ENCODE peak calls at places on chromosomes 5 and 9, in eight cellular contexts. One of them, this sample, is unnamed.

GRCh38 chr9:69181908-69182353 is 7.9 kb downstream of the TJP2 start:
- DNase-seq in epithelial cell of esophagus: no peak
- DNase-seq in MM.1S: no peak
- DNase-seq in K562: no peak
- DNase-seq in A549: no peak
- DNase-seq in uterus: no peak
- DNase-seq in left lung: no peak
- DNase-seq in psoas muscle: no peak
- DNase-seq in this sample: no peak

GRCh38 chr5:150158170-150158949 is 2.7 kb upstream of the PDGFRB start:
- DNase-seq in K562: no peak
- DNase-seq in psoas muscle: peak; percentile 72
- DNase-seq in A549: no peak
- DNase-seq in epithelial cell of esophagus: no peak
- DNase-seq in uterus: peak; percentile 66
- DNase-seq in MM.1S: no peak
- DNase-seq in left lung: no peak
- DNase-seq in this sample: no peak

GRCh38 chr5:11047625-11048024 is 286.6 kb upstream of the DAP start:
- DNase-seq in MM.1S: no peak
- DNase-seq in left lung: no peak
- DNase-seq in psoas muscle: no peak
- DNase-seq in A549: no peak
- DNase-seq in K562: no peak
- DNase-seq in uterus: no peak
- DNase-seq in epithelial cell of esophagus: no peak
- DNase-seq in this sample: no peak

GRCh38 chr5:159605585-159605984 is 275.3 kb upstream of the IL12B start:
- DNase-seq in psoas muscle: no peak
- DNase-seq in MM.1S: no peak
- DNase-seq in K562: no peak
- DNase-seq in left lung: no peak
- DNase-seq in epithelial cell of esophagus: no peak
- DNase-seq in uterus: no peak
- DNase-seq in A549: no peak
- DNase-seq in this sample: no peak

GRCh38 chr9:127873886-127874285 is 3.6 kb downstream of the AK1 start:
- DNase-seq in psoas muscle: peak; percentile 94
- DNase-seq in left lung: peak; percentile 86
- DNase-seq in uterus: peak; percentile 79
- DNase-seq in MM.1S: no peak
- DNase-seq in epithelial cell of esophagus: no peak
- DNase-seq in K562: no peak
- DNase-seq in A549: no peak
- DNase-seq in this sample: no peak

GRCh38 chr5:37575541-37576489 is 196.7 kb downstream of the WDR70 start:
- DNase-seq in psoas muscle: no peak
- DNase-seq in A549: no peak
- DNase-seq in left lung: no peak
- DNase-seq in K562: peak; percentile 86
- DNase-seq in MM.1S: no peak
- DNase-seq in uterus: no peak
- DNase-seq in epithelial cell of esophagus: no peak
- DNase-seq in this sample: no peak

GRCh38 chr5:95080456-95080855 is 204.4 kb downstream of the MCTP1 start:
- DNase-seq in left lung: no peak
- DNase-seq in epithelial cell of esophagus: no peak
- DNase-seq in A549: no peak
- DNase-seq in uterus: no peak
- DNase-seq in MM.1S: no peak
- DNase-seq in K562: no peak
- DNase-seq in psoas muscle: no peak
- DNase-seq in this sample: no peak

GRCh38 chr9:88871669-88872068 is 119.6 kb upstream of the S1PR3 start:
- DNase-seq in uterus: no peak
- DNase-seq in K562: peak; percentile 6
- DNase-seq in psoas muscle: no peak
- DNase-seq in A549: no peak
- DNase-seq in left lung: no peak
- DNase-seq in epithelial cell of esophagus: no peak
- DNase-seq in MM.1S: no peak
- DNase-seq in this sample: peak; percentile 80

GRCh38 chr5:181062631-181063030 is 22.6 kb downstream of the BTNL9 start:
- DNase-seq in K562: no peak
- DNase-seq in A549: no peak
- DNase-seq in left lung: no peak
- DNase-seq in uterus: no peak
- DNase-seq in MM.1S: no peak
- DNase-seq in psoas muscle: no peak
- DNase-seq in epithelial cell of esophagus: no peak
- DNase-seq in this sample: no peak

GRCh38 chr5:81450940-81451339 is 57.0 kb upstream of the ACOT12 start:
- DNase-seq in K562: no peak
- DNase-seq in uterus: no peak
- DNase-seq in MM.1S: no peak
- DNase-seq in epithelial cell of esophagus: peak; percentile 79
- DNase-seq in left lung: no peak
- DNase-seq in psoas muscle: no peak
- DNase-seq in A549: peak; percentile 73
- DNase-seq in this sample: no peak

GRCh38 chr9:108382267-108382666 is 473.5 kb downstream of the ACTL7B start:
- DNase-seq in psoas muscle: no peak
- DNase-seq in A549: no peak
- DNase-seq in epithelial cell of esophagus: no peak
- DNase-seq in uterus: no peak
- DNase-seq in K562: no peak
- DNase-seq in MM.1S: no peak
- DNase-seq in left lung: no peak
- DNase-seq in this sample: no peak

GRCh38 chr9:65432051-65432450 is 147.0 kb upstream of the FOXD4L5 start:
- DNase-seq in uterus: no peak
- DNase-seq in epithelial cell of esophagus: no peak
- DNase-seq in MM.1S: no peak
- DNase-seq in psoas muscle: no peak
- DNase-seq in A549: no peak
- DNase-seq in left lung: no peak
- DNase-seq in K562: no peak
- DNase-seq in this sample: no peak

GRCh38 chr5:20949636-20950035 is 961.6 kb upstream of the CDH18 start:
- DNase-seq in psoas muscle: no peak
- DNase-seq in K562: no peak
- DNase-seq in MM.1S: no peak
- DNase-seq in A549: no peak
- DNase-seq in left lung: no peak
- DNase-seq in uterus: no peak
- DNase-seq in epithelial cell of esophagus: no peak
- DNase-seq in this sample: no peak

GRCh38 chr9:113898596-113898995 is 22.5 kb downstream of the ZNF618 start:
- DNase-seq in epithelial cell of esophagus: no peak
- DNase-seq in left lung: no peak
- DNase-seq in K562: no peak
- DNase-seq in uterus: no peak
- DNase-seq in psoas muscle: no peak
- DNase-seq in A549: no peak
- DNase-seq in MM.1S: no peak
- DNase-seq in this sample: no peak

GRCh38 chr5:145178667-145179523 is 656.2 kb downstream of the PRELID2 start:
- DNase-seq in A549: no peak
- DNase-seq in psoas muscle: no peak
- DNase-seq in uterus: no peak
- DNase-seq in K562: no peak
- DNase-seq in MM.1S: no peak
- DNase-seq in epithelial cell of esophagus: peak; percentile 9
- DNase-seq in left lung: no peak
- DNase-seq in this sample: no peak

GRCh38 chr5:180600554-180601041 is 9.3 kb upstream of the SCGB3A1 start:
- DNase-seq in K562: no peak
- DNase-seq in A549: no peak
- DNase-seq in epithelial cell of esophagus: no peak
- DNase-seq in psoas muscle: peak; percentile 15
- DNase-seq in MM.1S: no peak
- DNase-seq in left lung: peak; percentile 70
- DNase-seq in uterus: no peak
- DNase-seq in this sample: peak; percentile 68

DNA sequence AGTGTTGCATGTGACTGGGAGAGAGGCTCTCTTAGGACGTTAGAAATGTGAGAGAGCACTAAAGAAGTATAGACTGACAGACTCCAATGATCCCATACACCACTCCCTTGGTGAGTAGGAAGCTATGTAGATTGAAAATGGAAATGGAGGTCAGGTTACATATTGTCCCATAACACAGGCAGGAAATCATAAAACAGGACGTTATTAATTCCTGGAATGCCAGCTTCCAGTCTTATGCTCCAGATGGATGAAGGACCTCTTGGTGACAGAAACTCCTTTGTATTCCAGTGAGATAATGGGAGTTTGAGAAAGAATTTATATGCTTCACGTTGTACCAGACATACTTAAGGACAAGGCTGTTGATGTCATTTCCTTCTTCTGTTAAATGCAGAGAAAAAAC is 338.2 kb upstream of the ITGA1 start:
- DNase-seq in MM.1S: no peak
- DNase-seq in left lung: no peak
- DNase-seq in A549: no peak
- DNase-seq in uterus: no peak
- DNase-seq in psoas muscle: no peak
- DNase-seq in epithelial cell of esophagus: no peak
- DNase-seq in K562: no peak
- DNase-seq in this sample: no peak
- TF ChIP-seq CTCF in MM.1S: no peak
- TF ChIP-seq CTCF in left lung: no peak
- TF ChIP-seq CTCF in A549: no peak
- TF ChIP-seq CTCF in uterus: no peak
- TF ChIP-seq CTCF in psoas muscle: no peak
- TF ChIP-seq CTCF in epithelial cell of esophagus: no peak
- TF ChIP-seq CTCF in K562: no peak
- TF ChIP-seq CTCF in this sample: no peak

GRCh38 chr5:77366717-77367500 is 125.2 kb downstream of the WDR41 start:
- DNase-seq in A549: no peak
- DNase-seq in MM.1S: no peak
- DNase-seq in epithelial cell of esophagus: no peak
- DNase-seq in psoas muscle: no peak
- DNase-seq in left lung: no peak
- DNase-seq in K562: no peak
- DNase-seq in uterus: no peak
- DNase-seq in this sample: no peak
- TF ChIP-seq CTCF in A549: no peak
- TF ChIP-seq CTCF in MM.1S: no peak
- TF ChIP-seq CTCF in epithelial cell of esophagus: no peak
- TF ChIP-seq CTCF in psoas muscle: no peak
- TF ChIP-seq CTCF in left lung: no peak
- TF ChIP-seq CTCF in K562: no peak
- TF ChIP-seq CTCF in uterus: no peak
- TF ChIP-seq CTCF in this sample: no peak

DNA sequence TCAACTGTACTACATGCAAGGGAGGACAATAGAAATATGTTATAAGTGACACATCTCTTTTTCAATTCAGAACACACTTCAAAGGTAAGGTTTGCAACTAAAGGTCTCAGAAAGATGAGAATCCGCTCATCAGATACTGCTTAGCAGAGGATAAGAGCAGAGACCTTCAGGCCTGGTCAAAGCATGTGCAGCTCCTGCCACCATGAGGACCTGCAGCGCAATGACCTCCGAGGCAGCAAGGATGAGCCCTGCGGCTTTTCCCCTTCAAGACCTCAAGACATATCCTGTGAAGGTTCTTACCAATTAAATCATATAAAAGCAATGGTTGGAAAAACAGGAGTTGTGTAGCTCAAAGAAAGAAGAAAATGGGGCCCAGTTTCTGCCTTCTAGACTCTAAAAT is 135.8 kb downstream of the TRIM36 start:
- DNase-seq in K562: no peak
- DNase-seq in uterus: no peak
- DNase-seq in left lung: no peak
- DNase-seq in MM.1S: no peak
- DNase-seq in epithelial cell of esophagus: peak; percentile 2
- DNase-seq in A549: peak; percentile 27
- DNase-seq in psoas muscle: no peak
- DNase-seq in this sample: no peak
- TF ChIP-seq CTCF in K562: peak; percentile 25
- TF ChIP-seq CTCF in uterus: no peak
- TF ChIP-seq CTCF in left lung: no peak
- TF ChIP-seq CTCF in MM.1S: peak; percentile 8
- TF ChIP-seq CTCF in epithelial cell of esophagus: no peak
- TF ChIP-seq CTCF in A549: no peak
- TF ChIP-seq CTCF in psoas muscle: no peak
- TF ChIP-seq CTCF in this sample: no peak

GRCh38 chr9:101433229-101433628 is 2.3 kb downstream of the ALDOB start:
- DNase-seq in left lung: no peak
- DNase-seq in A549: no peak
- DNase-seq in uterus: no peak
- DNase-seq in psoas muscle: no peak
- DNase-seq in MM.1S: no peak
- DNase-seq in epithelial cell of esophagus: no peak
- DNase-seq in K562: no peak
- DNase-seq in this sample: no peak
- TF ChIP-seq CTCF in left lung: no peak
- TF ChIP-seq CTCF in A549: no peak
- TF ChIP-seq CTCF in uterus: no peak
- TF ChIP-seq CTCF in psoas muscle: no peak
- TF ChIP-seq CTCF in MM.1S: no peak
- TF ChIP-seq CTCF in epithelial cell of esophagus: no peak
- TF ChIP-seq CTCF in K562: no peak
- TF ChIP-seq CTCF in this sample: no peak